ENCODE peak calls at places on chromosomes 1 and 21, in four cellular contexts. R is A673; P is CD8-positive, alpha-beta T cell; E is GM23338. A is an unnamed sample.

GRCh38 chr1:175865041-175865766 is 121.8 kb upstream of the TNR start:
- DNase-seq in R (no peak), P (no peak), E (peak), A (no peak)

GRCh38 chr21:36126166-36126565 is 8.7 kb upstream of the CBR3 start:
- DNase-seq in R (no peak), P (no peak), E (no peak), A (no peak)

GRCh38 chr1:225388372-225388771 is 39.5 kb downstream of the LBR start:
- DNase-seq in R (no peak), P (no peak), E (no peak), A (no peak)

GRCh38 chr1:151133339-151133761 is 13.1 kb downstream of the SEMA6C start:
- DNase-seq in R (no peak), P (no peak), E (peak), A (no peak)

GRCh38 chr1:34779526-34779925 is 1.5 kb upstream of the GJB3 start:
- DNase-seq in R (no peak), P (no peak), E (no peak), A (no peak)

GRCh38 chr1:154869351-154870116 is 547 bp downstream of the KCNN3 start:
- DNase-seq in R (no peak), P (no peak), E (no peak), A (no peak)

GRCh38 chr1:23442751-23443150 is 18.2 kb upstream of the TCEA3 start:
- DNase-seq in R (no peak), P (no peak), E (no peak), A (no peak)

GRCh38 chr1:18955116-18955441 is 1.4 kb downstream of the IFFO2 start:
- DNase-seq in R (no peak), P (no peak), E (no peak), A (no peak)

GRCh38 chr1:173635116-173635515 is at the start of gene TEX50:
- DNase-seq in R (no peak), P (no peak), E (no peak), A (no peak)

GRCh38 chr1:154759196-154759595 is 110.9 kb downstream of the KCNN3 start:
- DNase-seq in R (no peak), P (peak), E (no peak), A (no peak)